ENCODE peak calls at places on chromosomes 3 and 15, in four cellular contexts. Q is HCT116, E is adrenal gland, O is retinal pigment epithelial cell. I is an unnamed sample.

GRCh38 chr3:189842681-189843602 is 211.8 kb downstream of the TP63 start:
- DNase-seq in Q (no peak), E (peak), O (no peak), I (no peak)

GRCh38 chr3:13540332-13540995 is 8.5 kb upstream of the FBLN2 start:
- DNase-seq in Q (no peak), E (no peak), O (no peak), I (no peak)

GRCh38 chr3:11552289-11553264 is 91.1 kb downstream of the VGLL4 start:
- DNase-seq in Q (no peak), E (no peak), O (no peak), I (no peak)

GRCh38 chr3:161049683-161050248 is 55.4 kb downstream of the B3GALNT1 start:
- DNase-seq in Q (no peak), E (no peak), O (no peak), I (no peak)

GRCh38 chr15:69893863-69894262 is 203.9 kb downstream of the TLE3 start:
- DNase-seq in Q (no peak), E (no peak), O (no peak), I (peak)

GRCh38 chr3:182179631-182180030 is 467.9 kb downstream of the SOX2 start:
- DNase-seq in Q (no peak), E (no peak), O (no peak), I (no peak)

GRCh38 chr15:75359537-75360250 is 8.7 kb downstream of the MAN2C1 start:
- DNase-seq in Q (no peak), E (no peak), O (no peak), I (no peak)

GRCh38 chr3:111810909-111811308 is 48.2 kb upstream of the PHLDB2 start:
- DNase-seq in Q (peak), E (no peak), O (no peak), I (no peak)

GRCh38 chr15:29681486-29681845 is 140.8 kb downstream of the TJP1 start:
- DNase-seq in Q (no peak), E (no peak), O (no peak), I (no peak)

GRCh38 chr15:40054746-40055575 is 16.0 kb upstream of the SRP14 start:
- DNase-seq in Q (no peak), E (peak), O (no peak), I (peak)

GRCh38 chr15:35669021-35669420 is 123.1 kb upstream of the DPH6 start:
- DNase-seq in Q (no peak), E (no peak), O (no peak), I (no peak)

GRCh38 chr15:75049392-75049791 is 26.0 kb downstream of the PPCDC start:
- DNase-seq in Q (no peak), E (peak), O (peak), I (peak)

GRCh38 chr3:113243846-113244245 is 32.5 kb downstream of the BOC start:
- DNase-seq in Q (no peak), E (no peak), O (no peak), I (no peak)

GRCh38 chr15:70121656-70122297 is 24.1 kb upstream of the TLE3 start:
- DNase-seq in Q (no peak), E (peak), O (no peak), I (no peak)

GRCh38 chr3:157086053-157086761 is 73.7 kb downstream of the CCNL1 start:
- DNase-seq in Q (no peak), E (no peak), O (no peak), I (no peak)

GRCh38 chr3:100899440-100900091 is 93.7 kb downstream of the ABI3BP start:
- DNase-seq in Q (no peak), E (no peak), O (no peak), I (no peak)
- H3K4me3 ChIP-seq in Q (no peak), E (no peak), O (no peak), I (no peak)

GRCh38 chr3:115286529-115287197 is 139.6 kb upstream of the ZBTB20 start:
- DNase-seq in Q (no peak), E (no peak), O (no peak), I (no peak)

GRCh38 chr3:115281697-115282685 is 134.9 kb upstream of the ZBTB20 start:
- DNase-seq in Q (no peak), E (no peak), O (no peak), I (no peak)

GRCh38 chr3:115285001-115285400 is 137.9 kb upstream of the ZBTB20 start:
- DNase-seq in Q (no peak), E (no peak), O (no peak), I (no peak)

GRCh38 chr3:115292131-115292530 is 145.0 kb upstream of the ZBTB20 start:
- DNase-seq in Q (no peak), E (no peak), O (no peak), I (no peak)

GRCh38 chr3:115287198-115287597 is 140.1 kb upstream of the ZBTB20 start:
- DNase-seq in Q (no peak), E (no peak), O (no peak), I (no peak)
- TF ChIP-seq CTCF in Q (no peak), E (no peak), O (no peak), I (no peak)

DNA sequence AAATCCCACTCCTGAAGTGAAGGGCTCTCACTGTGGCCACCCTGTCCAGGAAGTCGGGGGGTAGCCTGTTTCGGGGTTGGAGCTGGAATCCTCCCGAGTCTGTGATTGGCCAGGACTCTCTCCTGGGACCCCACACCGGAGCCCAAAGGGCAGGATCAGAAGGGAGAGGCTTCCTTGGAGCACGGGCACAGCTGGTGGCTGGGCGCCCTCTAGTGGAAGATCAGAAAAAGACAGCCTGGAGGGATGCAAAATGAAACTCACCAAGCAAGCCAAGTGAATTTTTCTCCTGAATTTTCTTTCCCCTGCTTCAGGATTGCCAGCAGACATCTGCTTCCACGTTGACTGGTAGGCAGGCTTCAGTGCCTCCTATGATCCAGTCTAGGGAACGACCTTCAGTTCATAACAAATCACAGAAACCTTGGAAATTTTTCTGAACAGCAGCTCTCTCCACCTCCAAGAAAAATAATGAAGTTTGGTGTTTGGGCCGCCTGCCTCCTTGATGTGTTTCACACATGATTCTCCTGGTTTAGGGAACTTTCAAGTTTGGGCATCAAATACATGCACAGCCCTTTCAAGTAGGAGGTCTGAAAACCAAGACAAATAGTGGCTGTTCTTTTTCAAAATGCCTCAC is 224.7 kb downstream of the VPS13C start:
- DNase-seq in Q (peak), E (peak), O (no peak), I (no peak)
- H3K4me3 ChIP-seq in Q (no peak), E (no peak), O (no peak), I (no peak)

DNA sequence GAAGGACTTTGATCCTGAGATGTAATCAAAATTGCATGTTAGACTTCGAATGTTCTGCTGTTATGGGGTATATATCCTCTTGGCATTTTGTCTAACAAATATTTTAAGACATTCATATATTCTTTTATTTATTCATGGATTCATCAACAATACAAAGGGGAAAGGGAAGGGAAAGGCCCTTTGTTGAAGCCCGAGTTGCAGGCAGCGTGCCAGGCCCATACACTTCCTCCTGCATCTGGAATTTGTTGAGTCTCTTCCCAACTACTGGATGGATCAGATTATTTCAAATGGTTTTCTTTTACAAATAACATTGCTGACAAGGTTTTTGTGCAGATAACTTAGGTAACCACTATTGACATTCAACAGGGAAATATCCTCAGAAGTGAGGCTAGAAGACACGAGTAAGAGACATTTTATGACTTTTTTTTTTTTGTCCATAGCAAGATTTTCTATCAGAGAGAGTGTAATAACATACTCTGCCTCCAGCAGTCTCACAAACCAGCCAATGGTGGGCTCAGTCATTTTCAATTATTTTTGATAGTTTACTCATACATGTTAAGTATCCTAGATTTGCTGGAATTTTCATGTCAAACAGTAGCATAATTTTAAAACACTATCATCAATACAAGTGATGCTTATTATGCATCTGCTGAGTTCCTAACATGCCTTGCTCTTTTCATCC is 94.3 kb downstream of the RPL39L start:
- DNase-seq in Q (no peak), E (peak), O (no peak), I (no peak)
- TF ChIP-seq CTCF in Q (no peak), E (no peak), O (no peak), I (no peak)

GRCh38 chr15:96338772-96339661 is 8.5 kb downstream of the NR2F2 start:
- DNase-seq in Q (no peak), E (no peak), O (no peak), I (no peak)

GRCh38 chr15:96336643-96337353 is 6.3 kb downstream of the NR2F2 start:
- DNase-seq in Q (no peak), E (no peak), O (no peak), I (no peak)

GRCh38 chr15:96337354-96337990 is 7.0 kb downstream of the NR2F2 start:
- DNase-seq in Q (no peak), E (no peak), O (no peak), I (no peak)

GRCh38 chr15:96339662-96340347 is 9.3 kb downstream of the NR2F2 start:
- DNase-seq in Q (no peak), E (no peak), O (no peak), I (no peak)

DNA sequence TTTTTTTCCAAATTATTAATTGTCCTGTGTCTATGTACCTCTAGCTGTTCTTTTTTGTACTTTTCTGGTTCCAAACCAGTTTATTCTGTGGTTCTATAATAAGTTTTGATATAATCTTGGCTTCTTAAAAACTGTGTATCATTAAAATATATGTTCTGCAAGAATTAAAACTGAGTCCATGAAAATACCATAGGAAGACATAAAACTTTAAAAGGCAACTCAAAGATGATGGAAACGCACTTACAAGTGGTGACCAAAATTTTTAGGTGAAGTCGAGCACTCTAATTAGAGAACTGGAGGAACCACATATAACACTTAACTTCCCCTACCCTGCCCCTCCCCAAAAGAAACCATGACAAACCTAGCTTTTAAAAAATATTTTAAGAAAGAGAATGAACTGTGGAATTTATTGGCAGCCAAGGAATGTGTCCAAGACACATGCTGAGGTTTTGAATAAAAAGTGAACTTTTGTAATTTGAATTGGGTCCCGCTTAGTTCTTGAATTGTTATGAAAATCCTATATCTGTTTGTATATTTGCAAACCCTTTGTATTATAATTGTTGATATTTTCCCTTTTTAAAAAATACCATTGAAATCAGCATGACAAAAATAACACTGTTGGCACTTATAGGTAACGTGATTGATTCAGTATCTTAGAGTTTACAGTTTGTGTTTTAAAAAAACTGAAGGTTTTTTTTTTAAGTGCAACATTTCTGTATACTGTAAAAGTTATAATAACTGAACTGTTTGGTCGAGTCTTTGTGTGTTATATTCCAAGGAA is 7.7 kb downstream of the NR2F2 start:
- DNase-seq in Q (no peak), E (no peak), O (no peak), I (no peak)
- H3K4me3 ChIP-seq in Q (no peak), E (no peak), O (peak), I (peak)

DNA sequence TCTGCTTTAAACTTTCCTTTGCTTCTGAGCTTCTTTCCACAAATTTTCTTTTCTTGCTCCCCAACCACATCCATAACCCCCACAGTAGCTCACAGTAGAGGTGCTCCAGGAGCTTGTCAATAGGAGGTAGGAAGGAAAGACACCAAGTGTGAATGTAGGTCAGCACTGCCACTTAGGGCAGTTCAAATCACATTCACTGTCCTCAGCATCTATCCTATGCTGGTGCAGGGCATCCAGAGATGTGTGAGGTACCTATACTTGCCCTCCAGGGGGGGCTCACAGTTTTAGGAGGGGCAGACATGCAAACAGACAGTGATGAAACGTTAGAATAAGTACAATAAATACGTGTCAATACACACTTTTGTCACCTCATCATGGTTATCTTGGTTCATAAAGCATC is 1.5 kb upstream of the SPSB4 start:
- DNase-seq in Q (no peak), E (no peak), O (no peak), I (no peak)
- TF ChIP-seq CTCF in Q (peak), E (no peak), O (peak), I (peak)

DNA sequence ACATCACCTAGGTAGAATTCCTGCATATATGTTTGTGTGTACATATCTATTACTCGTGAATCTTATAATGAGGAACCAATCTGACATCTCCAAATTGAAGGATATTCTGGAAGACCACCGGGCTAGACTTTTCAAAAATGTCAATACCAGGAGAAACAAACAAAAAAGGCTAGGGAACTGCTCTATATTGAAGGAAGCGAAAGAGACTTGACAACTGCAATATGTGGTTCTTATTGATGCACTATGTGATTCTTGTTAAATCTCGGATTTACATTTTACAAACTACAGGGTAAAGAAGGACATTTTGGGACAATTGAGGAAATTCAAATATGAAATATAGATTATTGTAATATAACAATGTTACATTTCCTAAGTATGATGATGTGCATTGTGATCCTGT is 137.5 kb upstream of the CCDC54 start:
- DNase-seq in Q (no peak), E (no peak), O (no peak), I (no peak)
- H3K4me3 ChIP-seq in Q (peak), E (no peak), O (peak), I (no peak)

GRCh38 chr15:94576889-94577533 is 345.6 kb downstream of the MCTP2 start:
- DNase-seq in Q (peak), E (peak), O (no peak), I (peak)
- TF ChIP-seq CTCF in Q (peak), E (peak), O (peak), I (peak)

GRCh38 chr3:48715179-48715800 is 1.7 kb downstream of the IP6K2 start:
- DNase-seq in Q (no peak), E (peak), O (no peak), I (peak)
- H3K4me3 ChIP-seq in Q (peak), E (no peak), O (peak), I (peak)

GRCh38 chr3:140913728-140914127 is 27.9 kb upstream of the SLC25A36 start:
- DNase-seq in Q (no peak), E (no peak), O (no peak), I (no peak)

GRCh38 chr3:140906785-140907184 is 34.9 kb upstream of the SLC25A36 start:
- DNase-seq in Q (no peak), E (no peak), O (no peak), I (no peak)

GRCh38 chr3:140914384-140914945 is 27.2 kb upstream of the SLC25A36 start:
- DNase-seq in Q (no peak), E (no peak), O (no peak), I (no peak)

GRCh38 chr3:140911822-140912221 is 29.8 kb upstream of the SLC25A36 start:
- DNase-seq in Q (no peak), E (no peak), O (no peak), I (no peak)

DNA sequence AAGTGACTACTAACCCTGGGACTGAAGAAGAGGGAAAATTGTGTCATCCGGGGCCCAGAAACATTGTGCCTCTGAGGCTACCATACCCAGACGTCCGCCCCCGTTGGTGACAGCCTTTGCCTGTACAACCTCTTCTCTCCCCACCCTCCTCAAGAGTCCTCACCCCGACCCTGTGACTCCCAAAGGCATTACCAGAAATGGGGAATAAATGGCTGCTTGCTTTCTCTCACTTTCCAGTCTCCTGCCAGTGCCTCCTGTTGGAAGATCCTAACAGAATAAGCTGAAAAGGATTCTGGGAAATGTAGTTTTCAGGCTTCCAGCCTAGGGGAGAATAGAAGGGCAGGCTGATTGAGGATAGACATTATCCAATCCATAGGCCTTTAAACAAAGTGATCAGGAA is 30.8 kb upstream of the SLC25A36 start:
- DNase-seq in Q (peak), E (peak), O (no peak), I (no peak)
- TF ChIP-seq CTCF in Q (peak), E (no peak), O (peak), I (peak)